ENCODE peak calls at places on chromosomes 1 and 21, in ten cellular contexts. N is fibroblast of the aortic adventitia, W is astrocyte, O is transverse colon, Y is fibroblast of villous mesenchyme, Z is fibroblast of mammary gland, C is lung, F is brain microvascular endothelial cell, H is glutamatergic neuron, X is nephron progenitor cell. B is an unnamed sample.

GRCh38 chr1:218347713-218348627 is 2.8 kb downstream of the TGFB2 start:
- DNase-seq in H (no peak), F (peak), N (peak), X (no peak), C (no peak), Z (peak), Y (peak), O (no peak), W (peak), B (peak)

GRCh38 chr1:218201004-218201403 is 84.1 kb upstream of the RRP15 start:
- DNase-seq in F (no peak), W (no peak), Z (no peak), X (no peak), H (no peak), O (no peak), C (no peak), N (peak), Y (no peak), B (peak)

GRCh38 chr1:39370602-39371001 is 120.8 kb upstream of the BMP8A start:
- DNase-seq in N (peak), W (peak), Y (no peak), C (no peak), X (no peak), F (no peak), Z (peak), H (no peak), O (no peak), B (peak)

GRCh38 chr1:201376464-201377374 is 761 bp downstream of the TNNT2 start:
- DNase-seq in W (peak), O (peak), F (peak), C (no peak), X (peak), Z (peak), H (peak), N (peak), Y (peak), B (peak)

GRCh38 chr1:2152914-2153313 is 41.7 kb downstream of the FAAP20 start:
- DNase-seq in X (no peak), C (no peak), W (no peak), Z (no peak), F (no peak), H (no peak), O (no peak), Y (no peak), N (no peak), B (no peak)

GRCh38 chr1:209791920-209792319 is 7.6 kb upstream of the C1orf74 start:
- DNase-seq in N (no peak), Y (no peak), Z (no peak), O (peak), X (no peak), W (no peak), F (no peak), H (no peak), C (no peak), B (peak)

GRCh38 chr1:67618285-67619018 is 66.5 kb upstream of the GADD45A start:
- DNase-seq in O (peak), Y (peak), N (peak), H (no peak), X (no peak), C (peak), Z (peak), F (peak), W (peak), B (peak)

GRCh38 chr1:19432943-19433609 is 52.3 kb downstream of the CAPZB start:
- DNase-seq in Z (peak), F (no peak), W (no peak), Y (peak), C (no peak), N (peak), X (no peak), H (no peak), O (no peak), B (no peak)

GRCh38 chr1:198352975-198353695 is 187.3 kb downstream of the ATP6V1G3 start:
- DNase-seq in Y (no peak), W (no peak), O (no peak), F (no peak), X (no peak), C (no peak), H (no peak), Z (no peak), N (no peak), B (no peak)

GRCh38 chr1:63730211-63730610 is 43.6 kb upstream of the ROR1 start:
- DNase-seq in H (no peak), N (no peak), O (no peak), X (no peak), F (no peak), Y (peak), C (no peak), W (no peak), Z (no peak), B (no peak)

GRCh38 chr1:119582801-119583200 is 65.3 kb downstream of the ZNF697 start:
- DNase-seq in H (peak), O (peak), Z (peak), F (peak), Y (peak), W (peak), X (peak), N (peak), C (peak), B (peak)

GRCh38 chr1:83641828-83642443 is 357.0 kb downstream of the TTLL7 start:
- DNase-seq in F (no peak), W (no peak), N (peak), Y (no peak), O (no peak), H (no peak), C (no peak), X (no peak), Z (peak), B (no peak)

GRCh38 chr1:93207211-93207610 is 26.7 kb downstream of the CCDC18 start:
- DNase-seq in N (peak), F (no peak), Z (no peak), X (no peak), Y (peak), W (no peak), C (no peak), O (no peak), H (no peak), B (no peak)

GRCh38 chr1:10514490-10515235 is 39.9 kb downstream of the PEX14 start:
- DNase-seq in W (peak), F (peak), X (no peak), N (peak), C (no peak), H (no peak), O (no peak), Y (peak), Z (peak), B (no peak)

GRCh38 chr1:74528123-74528522 is 15.7 kb upstream of the LRRC53 start:
- DNase-seq in W (no peak), Y (no peak), H (no peak), O (no peak), Z (no peak), X (no peak), C (no peak), F (no peak), N (no peak), B (no peak)

GRCh38 chr1:225919906-225920305 is 4.1 kb downstream of the PYCR2 start:
- DNase-seq in X (no peak), W (peak), Z (peak), N (peak), Y (peak), F (no peak), C (peak), H (no peak), O (peak), B (peak)

GRCh38 chr1:245837741-245838140 is 669.3 kb downstream of the SMYD3 start:
- DNase-seq in N (peak), W (peak), C (no peak), F (no peak), O (no peak), Z (peak), H (no peak), Y (no peak), X (no peak), B (no peak)

GRCh38 chr1:214665606-214666110 is 62.7 kb downstream of the CENPF start:
- DNase-seq in Y (no peak), W (peak), H (no peak), C (no peak), F (peak), Z (peak), N (no peak), X (no peak), O (no peak), B (no peak)

GRCh38 chr21:45118099-45118498 is 43.7 kb downstream of the ADARB1 start:
- DNase-seq in Z (no peak), F (no peak), H (no peak), C (no peak), N (no peak), Y (no peak), X (no peak), O (no peak), W (no peak), B (no peak)
- TF ChIP-seq CTCF in Z (no peak), F (no peak), H (no peak), C (no peak), N (no peak), Y (no peak), X (no peak), O (no peak), W (no peak), B (no peak)

GRCh38 chr1:161309868-161310267 is at the start of gene MPZ:
- DNase-seq in C (no peak), O (no peak), N (no peak), W (no peak), H (no peak), X (no peak), Z (no peak), Y (no peak), F (no peak), B (no peak)

GRCh38 chr1:161311595-161312181 is 1.9 kb upstream of the MPZ start:
- DNase-seq in F (no peak), O (no peak), X (no peak), C (no peak), H (no peak), W (no peak), Y (no peak), N (no peak), Z (no peak), B (no peak)

GRCh38 chr1:161313554-161314200 is 504 bp upstream of the SDHC start:
- DNase-seq in N (no peak), F (no peak), W (no peak), C (no peak), O (no peak), Z (no peak), X (no peak), Y (no peak), H (no peak), B (no peak)

GRCh38 chr1:161314201-161314981 is at the start of gene SDHC:
- DNase-seq in F (peak), H (peak), N (peak), X (peak), O (peak), Y (peak), Z (peak), C (peak), W (peak), B (peak)
- TF ChIP-seq CTCF in F (peak), H (no peak), N (peak), X (peak), O (peak), Y (peak), Z (peak), C (no peak), W (peak), B (peak)

DNA sequence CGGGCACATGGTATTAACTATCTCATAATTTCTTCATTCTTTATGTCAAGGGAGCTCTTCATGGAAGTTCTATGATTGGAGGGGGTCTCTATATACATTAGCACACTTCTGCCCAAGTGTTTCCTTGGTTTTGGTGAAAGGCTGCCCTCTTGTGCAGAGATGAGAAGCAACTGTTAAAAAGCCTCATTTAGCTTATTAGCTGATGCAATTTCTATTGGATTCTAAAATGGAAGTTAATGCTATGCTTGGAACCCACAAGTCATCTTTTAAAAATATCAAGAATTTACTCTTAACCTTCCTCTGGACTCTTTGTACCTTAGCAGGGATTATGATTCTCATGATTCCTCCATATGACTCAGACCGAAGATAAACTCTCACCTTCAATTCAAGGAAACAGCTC is 328.9 kb downstream of the PTBP2 start:
- DNase-seq in X (no peak), Y (peak), N (peak), O (no peak), H (no peak), C (no peak), F (peak), W (peak), Z (peak), B (peak)
- TF ChIP-seq CTCF in X (no peak), Y (peak), N (peak), O (no peak), H (peak), C (no peak), F (peak), W (peak), Z (peak), B (peak)

DNA sequence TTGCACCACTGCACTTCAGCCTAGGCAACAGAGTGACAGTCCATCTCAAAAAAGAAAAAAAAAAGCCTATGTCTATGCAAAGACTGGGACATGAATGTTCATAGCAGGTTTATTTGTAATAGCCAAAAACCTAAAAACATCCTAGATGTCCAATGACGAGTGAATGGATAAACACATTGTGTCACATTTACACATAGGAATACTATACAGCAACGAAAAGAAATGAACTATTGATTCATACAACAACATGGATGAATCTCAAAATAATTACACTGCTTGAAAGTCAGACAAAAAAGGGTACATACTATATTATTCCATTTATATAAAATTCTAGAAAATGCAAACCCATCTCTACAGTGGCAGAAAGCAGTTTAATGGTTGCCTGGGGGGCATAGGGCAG is 7.9 kb downstream of the STYXL2 start:
- DNase-seq in O (no peak), N (no peak), Y (no peak), X (no peak), W (no peak), Z (no peak), F (no peak), H (no peak), C (no peak), B (no peak)
- TF ChIP-seq CTCF in O (no peak), N (no peak), Y (no peak), X (no peak), W (no peak), Z (no peak), F (no peak), H (no peak), C (no peak), B (no peak)

GRCh38 chr1:155978325-155978972 is at the start of gene ARHGEF2:
- DNase-seq in N (peak), C (peak), Z (peak), O (peak), X (peak), F (no peak), W (peak), Y (peak), H (peak), B (peak)
- TF ChIP-seq CTCF in N (peak), C (no peak), Z (no peak), O (no peak), X (peak), F (peak), W (no peak), Y (peak), H (no peak), B (no peak)

DNA sequence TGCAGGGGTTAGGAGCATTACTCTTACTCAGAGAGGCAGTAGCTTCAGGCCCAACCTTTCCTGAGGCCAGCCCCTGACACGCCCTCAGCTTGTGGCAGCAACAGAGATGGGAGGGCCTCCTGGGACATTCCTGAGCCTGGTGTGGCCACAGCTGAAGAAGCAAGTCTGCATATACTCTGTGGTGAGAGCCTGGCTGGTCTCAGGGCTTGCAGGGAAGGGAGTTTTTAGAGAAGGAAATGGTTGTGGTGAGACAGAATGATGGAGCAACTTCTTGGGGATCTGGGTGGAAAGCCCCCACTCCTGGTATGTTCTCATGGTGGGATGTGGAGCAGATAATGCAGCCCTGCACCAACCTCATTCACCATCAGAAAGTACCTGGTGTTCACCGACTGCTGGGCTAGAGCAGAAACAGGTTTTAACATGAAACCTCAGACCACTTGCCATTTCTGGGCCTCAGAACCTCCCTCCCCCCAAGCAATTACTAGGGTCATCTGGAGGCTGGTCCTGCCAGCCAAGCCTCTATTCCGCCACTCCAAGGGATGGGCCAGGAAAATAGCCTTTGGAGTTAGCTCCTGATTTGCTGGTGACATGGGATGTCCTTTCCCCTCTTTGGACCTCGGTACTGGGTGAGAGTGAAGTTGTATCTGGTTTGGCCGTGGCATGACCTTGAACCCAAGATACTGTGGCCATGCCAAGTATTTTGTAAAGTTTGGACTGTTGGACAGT is 28.0 kb upstream of the RNF19B start:
- DNase-seq in Y (peak), O (peak), Z (peak), W (peak), X (peak), H (peak), N (peak), C (peak), F (peak), B (peak)
- TF ChIP-seq CTCF in Y (no peak), O (no peak), Z (no peak), W (no peak), X (no peak), H (no peak), N (no peak), C (no peak), F (no peak), B (no peak)

DNA sequence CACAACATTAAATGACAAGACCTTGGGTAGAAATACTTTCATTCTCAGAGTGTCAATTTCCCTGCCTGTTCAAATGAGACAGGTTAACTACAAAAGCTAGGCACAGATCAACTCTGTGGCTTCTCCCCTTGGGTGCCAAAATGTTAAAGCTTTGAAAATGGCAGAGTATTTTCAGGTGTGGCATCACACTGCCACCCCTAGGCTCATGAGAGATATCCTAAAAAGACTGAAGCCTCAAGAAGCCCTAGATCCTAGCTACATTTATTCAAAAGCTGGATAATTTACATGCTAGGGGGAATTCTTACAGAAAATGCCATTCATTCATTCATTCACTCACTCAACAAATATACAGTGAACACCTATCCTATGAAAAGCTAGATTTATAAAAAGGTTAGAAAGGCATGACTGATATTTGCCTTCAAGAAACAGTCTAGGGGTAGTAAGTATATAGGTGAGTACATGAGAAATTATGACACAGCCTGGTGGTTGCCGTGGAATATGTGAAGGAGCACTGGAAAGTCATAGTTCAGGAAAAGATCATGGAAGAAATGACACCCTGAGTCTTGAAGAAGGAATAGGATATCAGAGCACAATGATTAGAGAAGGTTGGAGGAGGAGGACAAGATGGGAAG is 15.9 kb upstream of the RAB4A start:
- DNase-seq in N (peak), W (no peak), O (no peak), X (no peak), C (no peak), Z (peak), H (no peak), F (no peak), Y (peak), B (peak)
- TF ChIP-seq CTCF in N (peak), W (no peak), O (peak), X (peak), C (no peak), Z (peak), H (no peak), F (peak), Y (peak), B (peak)

DNA sequence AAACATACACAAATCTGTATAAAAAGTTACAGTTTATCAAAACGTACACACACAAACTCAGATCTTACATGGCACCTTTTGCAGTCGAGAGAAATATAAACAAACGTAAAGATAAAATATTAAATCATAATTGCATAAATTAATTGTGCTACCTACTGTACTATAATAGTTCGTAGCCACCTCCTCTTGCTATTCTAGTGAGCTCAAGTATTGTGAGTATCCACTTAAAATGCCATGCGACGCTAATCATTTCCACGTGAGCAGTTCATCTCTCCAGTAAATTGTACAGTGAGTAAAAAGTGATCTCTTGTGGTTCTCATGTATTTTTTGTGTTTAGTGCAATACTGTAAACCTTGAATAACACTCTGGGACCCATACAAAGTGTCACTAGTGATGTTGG is 6.3 kb downstream of the MIA3 start:
- DNase-seq in O (no peak), N (no peak), X (no peak), W (no peak), C (no peak), Z (no peak), Y (no peak), F (no peak), H (no peak), B (no peak)
- TF ChIP-seq CTCF in O (no peak), N (no peak), X (no peak), W (no peak), C (no peak), Z (no peak), Y (no peak), F (no peak), H (no peak), B (no peak)

GRCh38 chr1:232917053-232917452 is 33.4 kb upstream of the NTPCR start:
- DNase-seq in Y (no peak), X (no peak), H (no peak), N (no peak), O (no peak), Z (no peak), C (no peak), F (no peak), W (no peak), B (no peak)

GRCh38 chr1:232912845-232913580 is 37.4 kb upstream of the NTPCR start:
- DNase-seq in Z (no peak), X (no peak), C (no peak), O (no peak), H (no peak), W (no peak), F (no peak), Y (no peak), N (no peak), B (no peak)

GRCh38 chr1:232911027-232911599 is 39.3 kb upstream of the NTPCR start:
- DNase-seq in Y (no peak), O (no peak), Z (no peak), F (no peak), H (no peak), N (no peak), X (no peak), W (no peak), C (no peak), B (no peak)

DNA sequence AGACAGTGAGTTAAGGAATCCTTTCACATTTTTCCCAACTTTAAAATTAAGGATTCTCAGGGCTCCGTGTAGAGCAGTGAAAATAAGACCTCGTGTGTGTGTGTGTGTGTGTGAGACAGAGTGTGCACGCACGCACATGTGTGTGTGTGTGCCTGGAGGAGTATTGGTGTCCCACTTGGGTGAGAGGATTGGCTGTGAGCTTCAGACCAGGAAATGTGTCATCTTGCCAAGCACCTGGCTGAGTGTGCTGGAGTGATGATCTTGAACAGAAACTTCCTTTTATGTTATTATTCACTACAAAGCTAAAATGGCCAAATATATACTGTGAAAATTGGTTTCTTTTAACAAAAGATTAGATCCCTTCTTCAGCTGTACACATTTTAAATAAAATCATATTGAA is 35.2 kb upstream of the NTPCR start:
- DNase-seq in N (no peak), Z (no peak), F (no peak), H (no peak), W (no peak), O (no peak), C (no peak), Y (no peak), X (no peak), B (no peak)
- TF ChIP-seq CTCF in N (no peak), Z (no peak), F (no peak), H (no peak), W (no peak), O (no peak), C (no peak), Y (no peak), X (no peak), B (no peak)